ENCODE peak calls at places on chromosome 12, in five cellular contexts. M, Y, Q, L and O are unnamed samples. For H3K36me3, the result is how much of the 10 kb centered on the place peaks cover.

GRCh38 chr12:26188132-26188531 is 7.2 kb upstream of the SSPN start:
- DNase-seq in M (peak), Y (no peak), Q (no peak), L (no peak), O (no peak)

GRCh38 chr12:50934981-50935807 is 17.1 kb upstream of the HIGD1C start:
- DNase-seq in M (no peak), Y (no peak), Q (no peak), L (no peak), O (no peak)

GRCh38 chr12:62484234-62484633 is 17.6 kb downstream of the MON2 start:
- DNase-seq in M (no peak), Y (no peak), Q (no peak), L (no peak), O (no peak)

GRCh38 chr12:21962236-21962635 is 21.0 kb upstream of the ABCC9 start:
- DNase-seq in M (peak), Y (no peak), Q (no peak), L (no peak), O (no peak)

GRCh38 chr12:67649165-67650126 is 901 bp downstream of the DYRK2 start:
- DNase-seq in M (no peak), Y (no peak), Q (no peak), L (peak), O (peak)

GRCh38 chr12:66282244-66282643 is 20.0 kb upstream of the HELB start:
- DNase-seq in M (no peak), Y (no peak), Q (no peak), L (no peak), O (no peak)

GRCh38 chr12:9223830-9224229 is 15.6 kb upstream of the PZP start:
- DNase-seq in M (no peak), Y (no peak), Q (no peak), L (no peak), O (no peak)

GRCh38 chr12:12387521-12387920 is 30.6 kb downstream of the BORCS5 start:
- DNase-seq in M (peak), Y (no peak), Q (no peak), L (no peak), O (no peak)

GRCh38 chr12:109461049-109461845 is 15.9 kb downstream of the KCTD10 start:
- DNase-seq in M (peak), Y (no peak), Q (no peak), L (peak), O (peak)

GRCh38 chr12:61043838-61044237 is 1216.4 kb upstream of the USP15 start:
- DNase-seq in M (no peak), Y (no peak), Q (no peak), L (no peak), O (no peak)

GRCh38 chr12:106281056-106281782 is 21.3 kb upstream of the TCP11L2 start:
- DNase-seq in M (no peak), Y (no peak), Q (no peak), L (no peak), O (no peak)

GRCh38 chr12:126163984-126164383 is 1098.7 kb downstream of the AACS start:
- DNase-seq in M (no peak), Y (no peak), Q (no peak), L (no peak), O (no peak)

GRCh38 chr12:89450922-89451321 is 73.7 kb downstream of the GALNT4 start:
- DNase-seq in M (peak), Y (no peak), Q (no peak), L (no peak), O (no peak)

GRCh38 chr12:104680070-104680469 is 223.3 kb downstream of the CHST11 start:
- DNase-seq in M (no peak), Y (no peak), Q (peak), L (no peak), O (no peak)

GRCh38 chr12:4900327-4900726 is 9.4 kb upstream of the KCNA1 start:
- DNase-seq in M (peak), Y (no peak), Q (no peak), L (no peak), O (no peak)

GRCh38 chr12:44436756-44437155 is 439.4 kb downstream of the NELL2 start:
- DNase-seq in M (no peak), Y (no peak), Q (no peak), L (no peak), O (no peak)

GRCh38 chr12:23528316-23528715 is 421.2 kb downstream of the SOX5 start:
- DNase-seq in M (no peak), Y (no peak), Q (no peak), L (no peak), O (no peak)

GRCh38 chr12:102388469-102388868 is 91.9 kb downstream of the IGF1 start:
- DNase-seq in M (no peak), Y (no peak), Q (no peak), L (no peak), O (no peak)

DNA sequence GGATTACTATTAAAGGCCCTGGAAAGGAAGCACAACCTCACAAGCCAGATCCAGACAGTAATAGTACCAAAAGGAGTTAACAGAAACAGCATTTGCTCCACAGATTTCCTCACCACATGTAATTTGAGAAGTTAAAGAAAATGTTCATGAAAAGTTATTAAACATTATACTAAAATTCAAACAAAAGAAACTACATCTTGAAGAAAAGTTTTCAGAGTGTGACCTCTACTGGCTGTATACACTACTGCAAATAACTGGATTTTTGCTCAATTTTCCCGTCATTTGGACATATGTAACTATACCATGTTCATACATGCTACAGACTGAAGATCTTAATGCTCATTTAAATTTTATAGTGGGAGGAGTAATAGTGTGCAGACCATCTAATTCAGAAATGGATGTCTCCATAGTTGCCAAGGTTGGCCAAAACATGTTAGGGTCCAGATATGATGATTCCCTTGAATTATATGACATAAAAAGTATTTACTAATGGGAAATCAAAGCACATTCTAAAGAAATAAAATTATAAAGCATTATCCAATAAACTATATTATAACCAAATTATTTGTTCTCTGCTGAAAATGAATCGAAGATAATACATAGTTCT is 5.6 kb downstream of the KRR1 start:
- DNase-seq in M (no peak), Y (no peak), Q (no peak), L (no peak), O (no peak)
- H3K36me3 ChIP-seq in M (under half), Y (under half), Q (half or more), L (half or more), O (half or more)

GRCh38 chr12:31226639-31227038 is 99.3 kb downstream of the SINHCAF start:
- DNase-seq in M (no peak), Y (no peak), Q (no peak), L (peak), O (no peak)
- H3K27ac ChIP-seq in M (no peak), Y (no peak), Q (no peak), L (no peak), O (no peak)

DNA sequence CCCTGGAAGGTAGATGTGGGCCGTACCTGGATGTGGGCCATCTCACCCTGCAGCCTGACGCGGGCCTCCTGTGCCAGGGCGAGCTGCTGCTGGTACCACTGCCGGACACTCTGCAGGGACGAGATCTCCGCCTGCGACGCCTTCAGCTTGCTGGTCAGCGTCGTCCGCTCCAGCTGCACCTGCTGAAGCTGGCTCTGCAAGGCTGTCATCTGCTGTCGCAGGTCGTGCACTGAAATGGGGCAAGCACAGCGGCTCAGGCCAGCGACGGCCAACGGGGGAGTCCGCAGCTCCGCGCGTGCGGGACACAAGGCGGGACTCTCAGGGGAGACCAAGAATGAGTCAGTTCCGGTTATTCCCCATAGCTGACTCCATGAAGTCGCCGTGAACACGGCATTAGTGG is 26.9 kb downstream of the GOLGA3 start:
- DNase-seq in M (no peak), Y (no peak), Q (no peak), L (no peak), O (no peak)
- H3K36me3 ChIP-seq in M (half or more), Y (half or more), Q (under half), L (half or more), O (half or more)

DNA sequence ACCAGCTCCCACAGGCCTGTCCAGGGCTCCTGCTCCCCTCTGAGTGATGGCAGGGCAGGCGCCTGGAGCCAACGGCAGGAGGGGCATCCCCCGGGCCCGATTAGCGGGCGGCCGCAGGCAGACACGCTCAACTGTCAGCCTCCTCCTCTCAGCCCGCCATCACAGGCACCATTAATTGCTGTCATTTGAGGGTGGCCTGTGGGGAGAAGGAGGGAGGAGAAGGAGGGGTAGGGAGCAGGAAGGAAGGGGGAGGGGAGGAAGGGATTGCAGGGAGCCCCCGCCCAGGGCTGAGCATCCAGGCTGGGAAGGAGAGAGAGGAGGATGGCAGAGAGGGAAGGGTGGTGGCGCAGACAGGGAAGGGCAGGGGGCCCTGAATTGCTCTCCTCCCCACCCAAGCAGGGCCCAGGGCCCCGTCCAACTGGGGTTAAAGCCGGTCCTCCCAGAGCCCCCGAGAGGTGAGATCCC is 36.1 kb downstream of the NCOR2 start:
- DNase-seq in M (no peak), Y (no peak), Q (no peak), L (no peak), O (no peak)
- H3K27ac ChIP-seq in M (no peak), Y (no peak), Q (no peak), L (no peak), O (no peak)

GRCh38 chr12:100058482-100059029 is 73.8 kb upstream of the ANKS1B start:
- DNase-seq in M (peak), Y (no peak), Q (no peak), L (no peak), O (no peak)

GRCh38 chr12:100061814-100062213 is 77.1 kb upstream of the ANKS1B start:
- DNase-seq in M (no peak), Y (no peak), Q (no peak), L (no peak), O (no peak)
- H3K36me3 ChIP-seq in M (under half), Y (under half), Q (under half), L (half or more), O (under half)

GRCh38 chr12:27838543-27838942 is 58.5 kb upstream of the MANSC4 start:
- DNase-seq in M (no peak), Y (no peak), Q (no peak), L (no peak), O (no peak)
- H3K27ac ChIP-seq in M (no peak), Y (no peak), Q (no peak), L (no peak), O (no peak)

GRCh38 chr12:95663525-95663924 is 112.2 kb upstream of the USP44 start:
- DNase-seq in M (no peak), Y (no peak), Q (no peak), L (no peak), O (no peak)
- H3K36me3 ChIP-seq in M (under half), Y (under half), Q (under half), L (under half), O (under half)

GRCh38 chr12:48276621-48277020 is 73.5 kb upstream of the OR10AD1 start:
- DNase-seq in M (no peak), Y (no peak), Q (no peak), L (no peak), O (no peak)

GRCh38 chr12:48279601-48280000 is 71.1 kb downstream of the ZNF641 start:
- DNase-seq in M (no peak), Y (no peak), Q (no peak), L (no peak), O (peak)

GRCh38 chr12:48280572-48280971 is 70.1 kb downstream of the ZNF641 start:
- DNase-seq in M (no peak), Y (no peak), Q (no peak), L (no peak), O (no peak)

GRCh38 chr12:48281811-48282210 is 68.9 kb downstream of the ZNF641 start:
- DNase-seq in M (no peak), Y (no peak), Q (no peak), L (no peak), O (peak)

GRCh38 chr12:48279096-48279495 is 71.6 kb downstream of the ZNF641 start:
- DNase-seq in M (no peak), Y (no peak), Q (no peak), L (no peak), O (peak)
- H3K27ac ChIP-seq in M (no peak), Y (no peak), Q (no peak), L (peak), O (no peak)